ENCODE peak calls at places on chromosomes 13 and 19, in six cellular contexts. One of them, this sample, is unnamed.

GRCh38 chr13:46131705-46132104 is 26.9 kb upstream of the CPB2 start:
- DNase-seq in cardiac fibroblast: no peak
- DNase-seq in T-helper 1 cell: no peak
- DNase-seq in pons: no peak
- DNase-seq in mucosa of descending colon: no peak
- DNase-seq in NCI-H2081: no peak
- DNase-seq in this sample: no peak

GRCh38 chr13:111210945-111211469 is 95.9 kb downstream of the ARHGEF7 start:
- DNase-seq in mucosa of descending colon: no peak
- DNase-seq in T-helper 1 cell: no peak
- DNase-seq in cardiac fibroblast: no peak
- DNase-seq in NCI-H2081: no peak
- DNase-seq in pons: no peak
- DNase-seq in this sample: no peak

GRCh38 chr13:105972811-105973590 is 562.5 kb downstream of the EFNB2 start:
- DNase-seq in cardiac fibroblast: no peak
- DNase-seq in T-helper 1 cell: no peak
- DNase-seq in pons: no peak
- DNase-seq in mucosa of descending colon: no peak
- DNase-seq in NCI-H2081: no peak
- DNase-seq in this sample: no peak

GRCh38 chr13:21538753-21539152 is 65.2 kb downstream of the MICU2 start:
- DNase-seq in mucosa of descending colon: no peak
- DNase-seq in NCI-H2081: no peak
- DNase-seq in cardiac fibroblast: no peak
- DNase-seq in T-helper 1 cell: no peak
- DNase-seq in pons: no peak
- DNase-seq in this sample: no peak

GRCh38 chr13:85737952-85738351 is 61.3 kb downstream of the SLITRK6 start:
- DNase-seq in T-helper 1 cell: no peak
- DNase-seq in mucosa of descending colon: no peak
- DNase-seq in pons: no peak
- DNase-seq in NCI-H2081: no peak
- DNase-seq in cardiac fibroblast: no peak
- DNase-seq in this sample: no peak

GRCh38 chr13:39776439-39776838 is 121.0 kb downstream of the COG6 start:
- DNase-seq in cardiac fibroblast: peak
- DNase-seq in NCI-H2081: no peak
- DNase-seq in mucosa of descending colon: no peak
- DNase-seq in pons: no peak
- DNase-seq in T-helper 1 cell: no peak
- DNase-seq in this sample: no peak

GRCh38 chr19:590396-590745 is 690 bp downstream of the HCN2 start:
- DNase-seq in NCI-H2081: peak
- DNase-seq in mucosa of descending colon: no peak
- DNase-seq in pons: no peak
- DNase-seq in cardiac fibroblast: peak
- DNase-seq in T-helper 1 cell: no peak
- DNase-seq in this sample: no peak

GRCh38 chr13:48660356-48661076 is 6.8 kb downstream of the CYSLTR2 start:
- DNase-seq in NCI-H2081: no peak
- DNase-seq in pons: peak
- DNase-seq in T-helper 1 cell: no peak
- DNase-seq in mucosa of descending colon: no peak
- DNase-seq in cardiac fibroblast: no peak
- DNase-seq in this sample: no peak

GRCh38 chr19:28960586-28960985 is 252.4 kb downstream of the UQCRFS1 start:
- DNase-seq in NCI-H2081: no peak
- DNase-seq in cardiac fibroblast: no peak
- DNase-seq in T-helper 1 cell: no peak
- DNase-seq in mucosa of descending colon: no peak
- DNase-seq in pons: no peak
- DNase-seq in this sample: no peak

GRCh38 chr19:35895911-35896642 is 4.3 kb downstream of the NFKBID start:
- DNase-seq in NCI-H2081: no peak
- DNase-seq in pons: no peak
- DNase-seq in cardiac fibroblast: no peak
- DNase-seq in mucosa of descending colon: no peak
- DNase-seq in T-helper 1 cell: no peak
- DNase-seq in this sample: no peak

GRCh38 chr19:16290692-16291091 is 33.9 kb upstream of the KLF2 start:
- DNase-seq in NCI-H2081: no peak
- DNase-seq in T-helper 1 cell: no peak
- DNase-seq in mucosa of descending colon: no peak
- DNase-seq in pons: no peak
- DNase-seq in cardiac fibroblast: peak
- DNase-seq in this sample: no peak

GRCh38 chr13:113452942-113453901 is at the start of gene ADPRHL1:
- DNase-seq in mucosa of descending colon: no peak
- DNase-seq in NCI-H2081: no peak
- DNase-seq in pons: no peak
- DNase-seq in T-helper 1 cell: no peak
- DNase-seq in cardiac fibroblast: no peak
- DNase-seq in this sample: no peak

GRCh38 chr13:113969311-113969972 is 4.4 kb downstream of the C13orf46 start:
- DNase-seq in pons: no peak
- DNase-seq in cardiac fibroblast: no peak
- DNase-seq in NCI-H2081: no peak
- DNase-seq in T-helper 1 cell: no peak
- DNase-seq in mucosa of descending colon: peak
- DNase-seq in this sample: no peak

GRCh38 chr19:49338023-49338677 is 2.9 kb downstream of the CD37 start:
- DNase-seq in pons: no peak
- DNase-seq in NCI-H2081: no peak
- DNase-seq in cardiac fibroblast: no peak
- DNase-seq in mucosa of descending colon: no peak
- DNase-seq in T-helper 1 cell: no peak
- DNase-seq in this sample: no peak

GRCh38 chr19:1425102-1425842 is 12.9 kb upstream of the RPS15 start:
- DNase-seq in mucosa of descending colon: no peak
- DNase-seq in NCI-H2081: no peak
- DNase-seq in cardiac fibroblast: no peak
- DNase-seq in T-helper 1 cell: no peak
- DNase-seq in pons: no peak
- DNase-seq in this sample: no peak

GRCh38 chr13:108269601-108270328 is at the start of gene TNFSF13B:
- DNase-seq in pons: peak
- DNase-seq in NCI-H2081: no peak
- DNase-seq in cardiac fibroblast: peak
- DNase-seq in T-helper 1 cell: peak
- DNase-seq in mucosa of descending colon: peak
- DNase-seq in this sample: peak

GRCh38 chr19:16131648-16132047 is 11.8 kb upstream of the HSH2D start:
- DNase-seq in T-helper 1 cell: no peak
- DNase-seq in cardiac fibroblast: no peak
- DNase-seq in mucosa of descending colon: no peak
- DNase-seq in pons: no peak
- DNase-seq in NCI-H2081: no peak
- DNase-seq in this sample: no peak

GRCh38 chr19:29211562-29212416 is 1.2 kb downstream of the UQCRFS1 start:
- DNase-seq in pons: no peak
- DNase-seq in cardiac fibroblast: peak
- DNase-seq in mucosa of descending colon: no peak
- DNase-seq in NCI-H2081: peak
- DNase-seq in T-helper 1 cell: no peak
- DNase-seq in this sample: no peak

GRCh38 chr13:29676941-29677452 is 81.5 kb upstream of the SLC7A1 start:
- DNase-seq in T-helper 1 cell: no peak
- DNase-seq in pons: no peak
- DNase-seq in mucosa of descending colon: no peak
- DNase-seq in cardiac fibroblast: peak
- DNase-seq in NCI-H2081: no peak
- DNase-seq in this sample: no peak

GRCh38 chr13:30802953-30803478 is 67.7 kb downstream of the ALOX5AP start:
- DNase-seq in T-helper 1 cell: peak
- DNase-seq in pons: peak
- DNase-seq in mucosa of descending colon: peak
- DNase-seq in cardiac fibroblast: peak
- DNase-seq in NCI-H2081: peak
- DNase-seq in this sample: peak

GRCh38 chr13:52852444-52852843 is 4.0 kb upstream of the PCDH8 start:
- DNase-seq in T-helper 1 cell: no peak
- DNase-seq in pons: no peak
- DNase-seq in NCI-H2081: peak
- DNase-seq in cardiac fibroblast: no peak
- DNase-seq in mucosa of descending colon: no peak
- DNase-seq in this sample: no peak

GRCh38 chr19:35253316-35254286 is 4.8 kb downstream of the LSR start:
- DNase-seq in NCI-H2081: peak
- DNase-seq in mucosa of descending colon: no peak
- DNase-seq in cardiac fibroblast: no peak
- DNase-seq in T-helper 1 cell: no peak
- DNase-seq in pons: no peak
- DNase-seq in this sample: no peak

GRCh38 chr13:45623516-45624090 is 8.1 kb upstream of the ERICH6B start:
- DNase-seq in NCI-H2081: no peak
- DNase-seq in T-helper 1 cell: peak
- DNase-seq in pons: no peak
- DNase-seq in cardiac fibroblast: peak
- DNase-seq in mucosa of descending colon: no peak
- DNase-seq in this sample: no peak

GRCh38 chr13:104140557-104140956 is 1074.3 kb upstream of the SLC10A2 start:
- DNase-seq in pons: no peak
- DNase-seq in NCI-H2081: peak
- DNase-seq in cardiac fibroblast: peak
- DNase-seq in T-helper 1 cell: no peak
- DNase-seq in mucosa of descending colon: no peak
- DNase-seq in this sample: peak

GRCh38 chr13:102091231-102091630 is 310.6 kb downstream of the FGF14 start:
- DNase-seq in pons: no peak
- DNase-seq in mucosa of descending colon: no peak
- DNase-seq in T-helper 1 cell: no peak
- DNase-seq in NCI-H2081: no peak
- DNase-seq in cardiac fibroblast: peak
- DNase-seq in this sample: no peak

GRCh38 chr19:36528921-36529518 is 949 bp upstream of the ZNF260 start:
- DNase-seq in T-helper 1 cell: peak
- DNase-seq in mucosa of descending colon: no peak
- DNase-seq in pons: no peak
- DNase-seq in cardiac fibroblast: no peak
- DNase-seq in NCI-H2081: peak
- DNase-seq in this sample: no peak

GRCh38 chr13:56558698-56559320 is 581.9 kb upstream of the PRR20A start:
- DNase-seq in mucosa of descending colon: no peak
- DNase-seq in cardiac fibroblast: no peak
- DNase-seq in NCI-H2081: no peak
- DNase-seq in T-helper 1 cell: no peak
- DNase-seq in pons: no peak
- DNase-seq in this sample: no peak

GRCh38 chr13:35475960-35476943 is at the start of gene MAB21L1:
- DNase-seq in pons: peak
- DNase-seq in T-helper 1 cell: peak
- DNase-seq in NCI-H2081: no peak
- DNase-seq in cardiac fibroblast: peak
- DNase-seq in mucosa of descending colon: no peak
- DNase-seq in this sample: peak

GRCh38 chr13:95327190-95327589 is 25.9 kb upstream of the ABCC4 start:
- DNase-seq in cardiac fibroblast: no peak
- DNase-seq in mucosa of descending colon: no peak
- DNase-seq in pons: no peak
- DNase-seq in T-helper 1 cell: no peak
- DNase-seq in NCI-H2081: no peak
- DNase-seq in this sample: no peak

GRCh38 chr19:17296278-17296677 is 6.9 kb downstream of the ABHD8 start:
- DNase-seq in NCI-H2081: no peak
- DNase-seq in T-helper 1 cell: no peak
- DNase-seq in mucosa of descending colon: no peak
- DNase-seq in cardiac fibroblast: no peak
- DNase-seq in pons: no peak
- DNase-seq in this sample: no peak

GRCh38 chr19:40688294-40688693 is 2.2 kb downstream of the NUMBL start:
- DNase-seq in NCI-H2081: no peak
- DNase-seq in T-helper 1 cell: no peak
- DNase-seq in pons: no peak
- DNase-seq in mucosa of descending colon: no peak
- DNase-seq in cardiac fibroblast: no peak
- DNase-seq in this sample: no peak

GRCh38 chr19:35724560-35724959 is 6.8 kb downstream of the KMT2B start:
- DNase-seq in NCI-H2081: no peak
- DNase-seq in mucosa of descending colon: no peak
- DNase-seq in pons: no peak
- DNase-seq in cardiac fibroblast: no peak
- DNase-seq in T-helper 1 cell: no peak
- DNase-seq in this sample: no peak

GRCh38 chr13:32415019-32415418 is 12.9 kb downstream of the N4BP2L1 start:
- DNase-seq in NCI-H2081: peak
- DNase-seq in mucosa of descending colon: no peak
- DNase-seq in pons: no peak
- DNase-seq in T-helper 1 cell: peak
- DNase-seq in cardiac fibroblast: peak
- DNase-seq in this sample: no peak

This sample was measured in NCI-H2227 treated with DMSO at 0.1 percent for 48 hours.